ENCODE peak calls at places on chromosomes 16 and 17, in eight cellular contexts. One of them, this sample, is unnamed.

GRCh38 chr17:50180593-50180992 is 14.8 kb downstream of the SGCA start:
- DNase-seq in body of pancreas: no peak
- DNase-seq in fibroblast of lung: peak; percentile 45
- DNase-seq in AG10803: no peak
- DNase-seq in HCT116: no peak
- DNase-seq in activated CD8-positive, alpha-beta T cell treated with anti-CD3 and anti-CD28 coated beads for 36 hours: no peak
- DNase-seq in natural killer cell: no peak
- DNase-seq in B cell: no peak
- DNase-seq in this sample: no peak

GRCh38 chr16:20899503-20900298 is 457 bp downstream of the DCUN1D3 start:
- DNase-seq in body of pancreas: peak; percentile 34
- DNase-seq in fibroblast of lung: no peak
- DNase-seq in AG10803: no peak
- DNase-seq in HCT116: no peak
- DNase-seq in activated CD8-positive, alpha-beta T cell treated with anti-CD3 and anti-CD28 coated beads for 36 hours: no peak
- DNase-seq in natural killer cell: peak; percentile 31
- DNase-seq in B cell: no peak
- DNase-seq in this sample: peak; percentile 44

GRCh38 chr17:44217738-44218343 is 1.6 kb downstream of the UBTF start:
- DNase-seq in body of pancreas: no peak
- DNase-seq in fibroblast of lung: no peak
- DNase-seq in AG10803: no peak
- DNase-seq in HCT116: no peak
- DNase-seq in activated CD8-positive, alpha-beta T cell treated with anti-CD3 and anti-CD28 coated beads for 36 hours: peak; percentile 46
- DNase-seq in natural killer cell: no peak
- DNase-seq in B cell: no peak
- DNase-seq in this sample: no peak

GRCh38 chr17:1147664-1148063 is 32.1 kb downstream of the ABR start:
- DNase-seq in body of pancreas: peak; percentile 72
- DNase-seq in fibroblast of lung: peak; percentile 65
- DNase-seq in AG10803: peak; percentile 20
- DNase-seq in HCT116: peak; percentile 71
- DNase-seq in activated CD8-positive, alpha-beta T cell treated with anti-CD3 and anti-CD28 coated beads for 36 hours: no peak
- DNase-seq in natural killer cell: no peak
- DNase-seq in B cell: no peak
- DNase-seq in this sample: no peak

GRCh38 chr16:19382084-19382801 is 35.4 kb upstream of the TMC5 start:
- DNase-seq in body of pancreas: peak; percentile 28
- DNase-seq in fibroblast of lung: no peak
- DNase-seq in AG10803: no peak
- DNase-seq in HCT116: no peak
- DNase-seq in activated CD8-positive, alpha-beta T cell treated with anti-CD3 and anti-CD28 coated beads for 36 hours: no peak
- DNase-seq in natural killer cell: no peak
- DNase-seq in B cell: no peak
- DNase-seq in this sample: no peak

GRCh38 chr17:48549909-48550308 is 5.0 kb upstream of the HOXB2 start:
- DNase-seq in body of pancreas: no peak
- DNase-seq in fibroblast of lung: peak; percentile 76
- DNase-seq in AG10803: peak; percentile 81
- DNase-seq in HCT116: no peak
- DNase-seq in activated CD8-positive, alpha-beta T cell treated with anti-CD3 and anti-CD28 coated beads for 36 hours: no peak
- DNase-seq in natural killer cell: no peak
- DNase-seq in B cell: no peak
- DNase-seq in this sample: no peak

GRCh38 chr16:58329147-58329546 is 34.3 kb upstream of the PRSS54 start:
- DNase-seq in body of pancreas: peak; percentile 7
- DNase-seq in fibroblast of lung: peak; percentile 21
- DNase-seq in AG10803: peak; percentile 18
- DNase-seq in HCT116: no peak
- DNase-seq in activated CD8-positive, alpha-beta T cell treated with anti-CD3 and anti-CD28 coated beads for 36 hours: no peak
- DNase-seq in natural killer cell: no peak
- DNase-seq in B cell: no peak
- DNase-seq in this sample: no peak

GRCh38 chr16:81410643-81411235 is 33.9 kb upstream of the CMIP start:
- DNase-seq in body of pancreas: no peak
- DNase-seq in fibroblast of lung: no peak
- DNase-seq in AG10803: no peak
- DNase-seq in HCT116: no peak
- DNase-seq in activated CD8-positive, alpha-beta T cell treated with anti-CD3 and anti-CD28 coated beads for 36 hours: no peak
- DNase-seq in natural killer cell: no peak
- DNase-seq in B cell: no peak
- DNase-seq in this sample: no peak

GRCh38 chr17:27751622-27752490 is 48.5 kb downstream of the NOS2 start:
- DNase-seq in body of pancreas: no peak
- DNase-seq in fibroblast of lung: no peak
- DNase-seq in AG10803: no peak
- DNase-seq in HCT116: no peak
- DNase-seq in activated CD8-positive, alpha-beta T cell treated with anti-CD3 and anti-CD28 coated beads for 36 hours: no peak
- DNase-seq in natural killer cell: no peak
- DNase-seq in B cell: no peak
- DNase-seq in this sample: no peak

GRCh38 chr16:81586976-81587625 is 142.5 kb downstream of the CMIP start:
- DNase-seq in body of pancreas: no peak
- DNase-seq in fibroblast of lung: no peak
- DNase-seq in AG10803: no peak
- DNase-seq in HCT116: no peak
- DNase-seq in activated CD8-positive, alpha-beta T cell treated with anti-CD3 and anti-CD28 coated beads for 36 hours: no peak
- DNase-seq in natural killer cell: no peak
- DNase-seq in B cell: no peak
- DNase-seq in this sample: no peak

GRCh38 chr16:81221731-81222130 is 16.8 kb upstream of the BCO1 start:
- DNase-seq in body of pancreas: no peak
- DNase-seq in fibroblast of lung: no peak
- DNase-seq in AG10803: no peak
- DNase-seq in HCT116: no peak
- DNase-seq in activated CD8-positive, alpha-beta T cell treated with anti-CD3 and anti-CD28 coated beads for 36 hours: no peak
- DNase-seq in natural killer cell: no peak
- DNase-seq in B cell: no peak
- DNase-seq in this sample: no peak

GRCh38 chr17:29573558-29573870 is 5.0 kb downstream of the TP53I13 start:
- DNase-seq in body of pancreas: no peak
- DNase-seq in fibroblast of lung: no peak
- DNase-seq in AG10803: no peak
- DNase-seq in HCT116: no peak
- DNase-seq in activated CD8-positive, alpha-beta T cell treated with anti-CD3 and anti-CD28 coated beads for 36 hours: no peak
- DNase-seq in natural killer cell: no peak
- DNase-seq in B cell: no peak
- DNase-seq in this sample: no peak

GRCh38 chr16:23131436-23131835 is 17.8 kb downstream of the USP31 start:
- DNase-seq in body of pancreas: no peak
- DNase-seq in fibroblast of lung: no peak
- DNase-seq in AG10803: no peak
- DNase-seq in HCT116: no peak
- DNase-seq in activated CD8-positive, alpha-beta T cell treated with anti-CD3 and anti-CD28 coated beads for 36 hours: no peak
- DNase-seq in natural killer cell: no peak
- DNase-seq in B cell: no peak
- DNase-seq in this sample: no peak

GRCh38 chr16:16075463-16076399 is 126.3 kb downstream of the ABCC1 start:
- DNase-seq in body of pancreas: peak; percentile 72
- DNase-seq in fibroblast of lung: peak; percentile 41
- DNase-seq in AG10803: peak; percentile 89
- DNase-seq in HCT116: no peak
- DNase-seq in activated CD8-positive, alpha-beta T cell treated with anti-CD3 and anti-CD28 coated beads for 36 hours: no peak
- DNase-seq in natural killer cell: no peak
- DNase-seq in B cell: no peak
- DNase-seq in this sample: no peak

GRCh38 chr16:16774389-16774788 is 395.4 kb downstream of the NPIPA7 start:
- DNase-seq in body of pancreas: no peak
- DNase-seq in fibroblast of lung: no peak
- DNase-seq in AG10803: no peak
- DNase-seq in HCT116: no peak
- DNase-seq in activated CD8-positive, alpha-beta T cell treated with anti-CD3 and anti-CD28 coated beads for 36 hours: no peak
- DNase-seq in natural killer cell: no peak
- DNase-seq in B cell: no peak
- DNase-seq in this sample: no peak

GRCh38 chr17:19418312-19418992 is 7.4 kb downstream of the RNF112 start:
- DNase-seq in body of pancreas: peak; percentile 19
- DNase-seq in fibroblast of lung: peak; percentile 85
- DNase-seq in AG10803: peak; percentile 44
- DNase-seq in HCT116: no peak
- DNase-seq in activated CD8-positive, alpha-beta T cell treated with anti-CD3 and anti-CD28 coated beads for 36 hours: peak; percentile 29
- DNase-seq in natural killer cell: no peak
- DNase-seq in B cell: no peak
- DNase-seq in this sample: peak; percentile 14

GRCh38 chr16:55035037-55035436 is 104.4 kb downstream of the IRX5 start:
- DNase-seq in body of pancreas: peak; percentile 34
- DNase-seq in fibroblast of lung: no peak
- DNase-seq in AG10803: no peak
- DNase-seq in HCT116: peak; percentile 19
- DNase-seq in activated CD8-positive, alpha-beta T cell treated with anti-CD3 and anti-CD28 coated beads for 36 hours: peak; percentile 61
- DNase-seq in natural killer cell: no peak
- DNase-seq in B cell: no peak
- DNase-seq in this sample: peak; percentile 45

GRCh38 chr16:67176662-67177061 is 6.3 kb downstream of the NOL3 start:
- DNase-seq in body of pancreas: no peak
- DNase-seq in fibroblast of lung: no peak
- DNase-seq in AG10803: no peak
- DNase-seq in HCT116: no peak
- DNase-seq in activated CD8-positive, alpha-beta T cell treated with anti-CD3 and anti-CD28 coated beads for 36 hours: no peak
- DNase-seq in natural killer cell: no peak
- DNase-seq in B cell: no peak
- DNase-seq in this sample: no peak

GRCh38 chr16:67179421-67180080 is 4.2 kb downstream of the MATCAP1 start:
- DNase-seq in body of pancreas: no peak
- DNase-seq in fibroblast of lung: no peak
- DNase-seq in AG10803: no peak
- DNase-seq in HCT116: no peak
- DNase-seq in activated CD8-positive, alpha-beta T cell treated with anti-CD3 and anti-CD28 coated beads for 36 hours: peak; percentile 60
- DNase-seq in natural killer cell: no peak
- DNase-seq in B cell: no peak
- DNase-seq in this sample: no peak

GRCh38 chr16:67174706-67175231 is 4.4 kb downstream of the NOL3 start:
- DNase-seq in body of pancreas: no peak
- DNase-seq in fibroblast of lung: no peak
- DNase-seq in AG10803: no peak
- DNase-seq in HCT116: no peak
- DNase-seq in activated CD8-positive, alpha-beta T cell treated with anti-CD3 and anti-CD28 coated beads for 36 hours: no peak
- DNase-seq in natural killer cell: no peak
- DNase-seq in B cell: no peak
- DNase-seq in this sample: no peak

GRCh38 chr16:67180166-67180565 is 3.6 kb downstream of the MATCAP1 start:
- DNase-seq in body of pancreas: no peak
- DNase-seq in fibroblast of lung: no peak
- DNase-seq in AG10803: no peak
- DNase-seq in HCT116: no peak
- DNase-seq in activated CD8-positive, alpha-beta T cell treated with anti-CD3 and anti-CD28 coated beads for 36 hours: no peak
- DNase-seq in natural killer cell: no peak
- DNase-seq in B cell: no peak
- DNase-seq in this sample: no peak

GRCh38 chr16:67177743-67178699 is 5.7 kb downstream of the MATCAP1 start:
- DNase-seq in body of pancreas: peak; percentile 96
- DNase-seq in fibroblast of lung: peak; percentile 52
- DNase-seq in AG10803: peak; percentile 51
- DNase-seq in HCT116: peak; percentile 93
- DNase-seq in activated CD8-positive, alpha-beta T cell treated with anti-CD3 and anti-CD28 coated beads for 36 hours: peak; percentile 81
- DNase-seq in natural killer cell: no peak
- DNase-seq in B cell: no peak
- DNase-seq in this sample: no peak
- TF ChIP-seq CTCF in body of pancreas: peak; percentile 35
- TF ChIP-seq CTCF in fibroblast of lung: no peak
- TF ChIP-seq CTCF in AG10803: no peak
- TF ChIP-seq CTCF in HCT116: no peak
- TF ChIP-seq CTCF in activated CD8-positive, alpha-beta T cell treated with anti-CD3 and anti-CD28 coated beads for 36 hours: peak; percentile 17
- TF ChIP-seq CTCF in natural killer cell: no peak
- TF ChIP-seq CTCF in B cell: no peak
- TF ChIP-seq CTCF in this sample: no peak

DNA sequence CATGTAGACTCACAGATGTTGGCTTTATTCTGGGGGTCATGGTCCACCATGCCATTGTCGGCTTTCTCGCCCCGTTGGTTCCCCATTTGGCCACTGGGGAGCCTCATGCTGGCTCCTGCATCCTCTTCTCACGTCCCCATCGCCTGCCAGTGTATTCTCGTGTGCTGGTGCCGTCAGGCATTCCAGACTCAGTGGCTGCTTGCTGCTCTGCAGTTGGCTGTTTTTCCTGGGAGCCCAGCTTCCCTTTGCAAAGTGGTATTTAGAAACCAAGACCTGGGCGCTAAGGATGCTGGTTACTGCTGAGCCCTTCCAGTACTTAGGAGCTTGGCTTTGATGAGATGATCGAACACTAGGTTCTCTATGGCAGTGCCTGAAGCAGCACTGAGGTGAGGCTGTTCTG is 19.1 kb downstream of the CRAMP1 start:
- DNase-seq in body of pancreas: no peak
- DNase-seq in fibroblast of lung: no peak
- DNase-seq in AG10803: no peak
- DNase-seq in HCT116: no peak
- DNase-seq in activated CD8-positive, alpha-beta T cell treated with anti-CD3 and anti-CD28 coated beads for 36 hours: no peak
- DNase-seq in natural killer cell: no peak
- DNase-seq in B cell: no peak
- DNase-seq in this sample: no peak
- TF ChIP-seq CTCF in body of pancreas: no peak
- TF ChIP-seq CTCF in fibroblast of lung: no peak
- TF ChIP-seq CTCF in AG10803: no peak
- TF ChIP-seq CTCF in HCT116: no peak
- TF ChIP-seq CTCF in activated CD8-positive, alpha-beta T cell treated with anti-CD3 and anti-CD28 coated beads for 36 hours: no peak
- TF ChIP-seq CTCF in natural killer cell: no peak
- TF ChIP-seq CTCF in B cell: no peak
- TF ChIP-seq CTCF in this sample: no peak

GRCh38 chr17:34321981-34322380 is 2.7 kb downstream of the CCL8 start:
- DNase-seq in body of pancreas: no peak
- DNase-seq in fibroblast of lung: no peak
- DNase-seq in AG10803: no peak
- DNase-seq in HCT116: no peak
- DNase-seq in activated CD8-positive, alpha-beta T cell treated with anti-CD3 and anti-CD28 coated beads for 36 hours: no peak
- DNase-seq in natural killer cell: no peak
- DNase-seq in B cell: no peak
- DNase-seq in this sample: no peak

GRCh38 chr17:34313164-34313563 is 6.1 kb upstream of the CCL8 start:
- DNase-seq in body of pancreas: no peak
- DNase-seq in fibroblast of lung: no peak
- DNase-seq in AG10803: peak; percentile 89
- DNase-seq in HCT116: no peak
- DNase-seq in activated CD8-positive, alpha-beta T cell treated with anti-CD3 and anti-CD28 coated beads for 36 hours: no peak
- DNase-seq in natural killer cell: no peak
- DNase-seq in B cell: no peak
- DNase-seq in this sample: no peak

GRCh38 chr17:34314279-34314678 is 5.0 kb upstream of the CCL8 start:
- DNase-seq in body of pancreas: peak; percentile 40
- DNase-seq in fibroblast of lung: no peak
- DNase-seq in AG10803: peak; percentile 92
- DNase-seq in HCT116: no peak
- DNase-seq in activated CD8-positive, alpha-beta T cell treated with anti-CD3 and anti-CD28 coated beads for 36 hours: no peak
- DNase-seq in natural killer cell: no peak
- DNase-seq in B cell: no peak
- DNase-seq in this sample: no peak

GRCh38 chr17:34319087-34319486 is at the start of gene CCL8:
- DNase-seq in body of pancreas: no peak
- DNase-seq in fibroblast of lung: no peak
- DNase-seq in AG10803: no peak
- DNase-seq in HCT116: no peak
- DNase-seq in activated CD8-positive, alpha-beta T cell treated with anti-CD3 and anti-CD28 coated beads for 36 hours: no peak
- DNase-seq in natural killer cell: no peak
- DNase-seq in B cell: no peak
- DNase-seq in this sample: no peak

GRCh38 chr17:34318474-34318873 is 761 bp upstream of the CCL8 start:
- DNase-seq in body of pancreas: no peak
- DNase-seq in fibroblast of lung: no peak
- DNase-seq in AG10803: no peak
- DNase-seq in HCT116: peak; percentile 4
- DNase-seq in activated CD8-positive, alpha-beta T cell treated with anti-CD3 and anti-CD28 coated beads for 36 hours: peak; percentile 29
- DNase-seq in natural killer cell: no peak
- DNase-seq in B cell: no peak
- DNase-seq in this sample: no peak
- TF ChIP-seq CTCF in body of pancreas: no peak
- TF ChIP-seq CTCF in fibroblast of lung: no peak
- TF ChIP-seq CTCF in AG10803: no peak
- TF ChIP-seq CTCF in HCT116: no peak
- TF ChIP-seq CTCF in activated CD8-positive, alpha-beta T cell treated with anti-CD3 and anti-CD28 coated beads for 36 hours: no peak
- TF ChIP-seq CTCF in natural killer cell: no peak
- TF ChIP-seq CTCF in B cell: no peak
- TF ChIP-seq CTCF in this sample: no peak

GRCh38 chr16:47538472-47538871 is 77.3 kb downstream of the PHKB start:
- DNase-seq in body of pancreas: no peak
- DNase-seq in fibroblast of lung: no peak
- DNase-seq in AG10803: no peak
- DNase-seq in HCT116: no peak
- DNase-seq in activated CD8-positive, alpha-beta T cell treated with anti-CD3 and anti-CD28 coated beads for 36 hours: no peak
- DNase-seq in natural killer cell: no peak
- DNase-seq in B cell: no peak
- DNase-seq in this sample: no peak
- TF ChIP-seq CTCF in body of pancreas: no peak
- TF ChIP-seq CTCF in fibroblast of lung: no peak
- TF ChIP-seq CTCF in AG10803: no peak
- TF ChIP-seq CTCF in HCT116: no peak
- TF ChIP-seq CTCF in activated CD8-positive, alpha-beta T cell treated with anti-CD3 and anti-CD28 coated beads for 36 hours: no peak
- TF ChIP-seq CTCF in natural killer cell: no peak
- TF ChIP-seq CTCF in B cell: no peak
- TF ChIP-seq CTCF in this sample: no peak